ENCODE peak calls at places on chromosomes 12 and 14, in six cellular contexts. B, E, I, K, J and P are unnamed samples.

GRCh38 chr14:79016828-79017505 is 846.8 kb downstream of the NRXN3 start:
- DNase-seq in B (peak), E (no peak), J (no peak), K (peak), I (peak), P (peak)

GRCh38 chr12:57821474-57822214 is 3.1 kb upstream of the AVIL start:
- DNase-seq in K (no peak), J (no peak), I (no peak), E (no peak), B (no peak), P (no peak)

GRCh38 chr12:57093412-57094193 is 4.7 kb downstream of the NAB2 start:
- DNase-seq in I (peak), E (peak), K (peak), B (peak), J (peak), P (peak)

GRCh38 chr14:23895480-23895879 is 58.1 kb upstream of the DHRS4 start:
- DNase-seq in E (no peak), B (no peak), J (no peak), I (peak), K (no peak), P (peak)

GRCh38 chr12:123063535-123063934 is 83.1 kb downstream of the ARL6IP4 start:
- DNase-seq in J (no peak), I (no peak), K (no peak), E (no peak), B (no peak), P (peak)

GRCh38 chr12:104620761-104621531 is 164.2 kb downstream of the CHST11 start:
- DNase-seq in B (no peak), E (no peak), J (no peak), I (peak), K (no peak), P (peak)

GRCh38 chr12:1922075-1922709 is 3.7 kb upstream of the CACNA2D4 start:
- DNase-seq in J (no peak), E (no peak), I (no peak), B (no peak), K (no peak), P (no peak)

GRCh38 chr12:104243551-104243950 is 28.0 kb downstream of the TXNRD1 start:
- DNase-seq in J (no peak), B (no peak), E (no peak), K (no peak), I (no peak), P (no peak)

GRCh38 chr12:28770329-28770728 is 378.7 kb upstream of the FAR2 start:
- DNase-seq in B (no peak), K (no peak), I (no peak), E (no peak), J (no peak), P (no peak)

GRCh38 chr14:77541905-77542304 is 43.3 kb upstream of the ISM2 start:
- DNase-seq in J (no peak), I (no peak), E (no peak), B (no peak), K (no peak), P (no peak)

GRCh38 chr12:31832740-31833540 is 104.1 kb upstream of the AMN1 start:
- DNase-seq in J (no peak), B (no peak), I (no peak), E (no peak), K (no peak), P (no peak)

GRCh38 chr14:94542111-94542810 is 19.0 kb upstream of the SERPINA4 start:
- DNase-seq in J (no peak), K (peak), B (peak), E (no peak), I (no peak), P (peak)

GRCh38 chr14:30874999-30875787 is 834 bp downstream of the COCH start:
- DNase-seq in I (no peak), J (no peak), B (no peak), E (peak), K (no peak), P (no peak)

GRCh38 chr12:104387190-104387589 is 69.6 kb upstream of the CHST11 start:
- DNase-seq in B (no peak), I (peak), K (peak), J (no peak), E (no peak), P (peak)

GRCh38 chr14:33131801-33132200 is 193.1 kb downstream of the NPAS3 start:
- DNase-seq in K (no peak), E (no peak), B (no peak), I (no peak), J (no peak), P (no peak)

GRCh38 chr12:131425468-131425867 is 285.4 kb upstream of the SFSWAP start:
- DNase-seq in I (no peak), B (no peak), K (no peak), E (no peak), J (no peak), P (no peak)

GRCh38 chr12:64610092-64610659 is at the start of gene RASSF3:
- DNase-seq in J (peak), K (peak), B (no peak), I (peak), E (peak), P (peak)

GRCh38 chr12:48787791-48788521 is 933 bp downstream of the ADCY6 start:
- DNase-seq in E (no peak), B (no peak), I (no peak), K (no peak), J (no peak), P (no peak)

GRCh38 chr12:29794869-29795268 is 11.1 kb upstream of the TMTC1 start:
- DNase-seq in B (no peak), K (no peak), I (peak), E (no peak), J (no peak), P (no peak)

GRCh38 chr14:49240383-49240782 is 345.8 kb downstream of the RPS29 start:
- DNase-seq in B (no peak), K (no peak), J (no peak), E (no peak), I (no peak), P (no peak)

GRCh38 chr12:89157413-89157812 is 194.9 kb downstream of the DUSP6 start:
- DNase-seq in I (no peak), J (no peak), K (no peak), B (no peak), E (no peak), P (no peak)

GRCh38 chr14:89331398-89331797 is 85.6 kb downstream of the FOXN3 start:
- DNase-seq in K (no peak), J (no peak), B (no peak), E (no peak), I (no peak), P (no peak)

GRCh38 chr14:94110552-94111181 is at the start of gene IFI27:
- DNase-seq in J (peak), E (peak), B (no peak), I (peak), K (peak), P (peak)

GRCh38 chr12:88617352-88617751 is 37.1 kb upstream of the KITLG start:
- DNase-seq in E (no peak), K (no peak), I (no peak), B (no peak), J (no peak), P (no peak)

GRCh38 chr12:41361791-41362190 is 173.7 kb downstream of the PDZRN4 start:
- DNase-seq in B (no peak), I (no peak), E (no peak), K (no peak), J (no peak), P (no peak)

GRCh38 chr14:35046751-35047536 is 872 bp downstream of the FAM177A1 start:
- DNase-seq in E (peak), B (no peak), K (peak), J (peak), I (peak), P (peak)

GRCh38 chr12:25994252-25994651 is 35.8 kb downstream of the RASSF8 start:
- DNase-seq in I (peak), K (peak), J (no peak), E (no peak), B (peak), P (peak)

GRCh38 chr12:89346741-89347324 is 5.5 kb downstream of the DUSP6 start:
- DNase-seq in B (no peak), J (no peak), I (peak), K (peak), E (no peak), P (peak)

GRCh38 chr12:104138747-104139186 is 757 bp upstream of the NFYB start:
- DNase-seq in K (no peak), B (no peak), E (no peak), I (peak), J (no peak), P (no peak)

GRCh38 chr14:90381999-90382451 is 14.8 kb upstream of the CALM1 start:
- DNase-seq in B (no peak), K (no peak), I (no peak), E (peak), J (peak), P (no peak)

GRCh38 chr14:94127330-94127729 is 2.1 kb downstream of the IFI27L2 start:
- DNase-seq in J (no peak), B (no peak), I (no peak), E (no peak), K (no peak), P (no peak)

GRCh38 chr12:108577458-108577857 is 15.1 kb downstream of the ISCU start:
- DNase-seq in I (no peak), J (no peak), B (no peak), K (no peak), E (no peak), P (no peak)

GRCh38 chr14:23572524-23572828 is 4.9 kb upstream of the AP1G2 start:
- DNase-seq in I (no peak), J (no peak), B (no peak), K (no peak), E (no peak), P (no peak)

GRCh38 chr14:51616724-51617409 is 34.8 kb upstream of the FRMD6 start:
- DNase-seq in J (peak), I (peak), B (peak), E (no peak), K (peak), P (peak)

GRCh38 chr12:69901141-69901900 is 76.3 kb downstream of the MYRFL start:
- DNase-seq in J (no peak), I (no peak), B (no peak), K (no peak), E (no peak), P (peak)

GRCh38 chr12:50322196-50322595 is 38.9 kb upstream of the LIMA1 start:
- DNase-seq in I (no peak), K (no peak), B (no peak), E (no peak), J (no peak), P (no peak)

GRCh38 chr14:94173471-94173884 is 644 bp upstream of the PPP4R4 start:
- DNase-seq in E (peak), I (no peak), J (no peak), K (no peak), B (no peak), P (no peak)

GRCh38 chr14:53167602-53168328 is 14.6 kb upstream of the DDHD1 start:
- DNase-seq in I (peak), J (peak), K (no peak), B (no peak), E (no peak), P (peak)

GRCh38 chr14:69780092-69780491 is 13.2 kb downstream of the SRSF5 start:
- DNase-seq in K (no peak), I (no peak), B (no peak), J (no peak), E (no peak), P (no peak)

DNA sequence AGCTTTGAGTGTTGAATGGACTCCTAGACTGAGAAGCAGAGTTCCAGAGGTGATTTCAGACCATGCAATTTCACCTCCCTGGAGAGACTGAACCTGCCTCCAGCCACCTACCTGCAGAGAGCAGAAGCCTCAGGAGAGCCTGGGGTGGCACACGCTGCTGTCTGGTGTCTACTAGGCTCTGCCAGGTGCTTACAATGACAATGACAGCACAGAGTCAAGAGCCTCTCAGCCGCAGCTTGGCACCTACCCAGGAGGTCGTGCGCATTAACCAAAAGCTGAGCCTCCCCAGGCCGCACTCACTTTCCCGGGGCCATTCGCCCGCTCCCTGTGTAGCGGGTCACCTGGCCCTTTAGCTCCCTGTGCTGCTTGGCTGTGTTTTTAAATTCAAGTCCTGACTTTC is 63.2 kb downstream of the TESC start:
- DNase-seq in E (no peak), I (no peak), J (no peak), K (no peak), B (no peak), P (no peak)
- H3K4me3 ChIP-seq in E (no peak), I (no peak), J (no peak), K (no peak), B (no peak), P (no peak)

DNA sequence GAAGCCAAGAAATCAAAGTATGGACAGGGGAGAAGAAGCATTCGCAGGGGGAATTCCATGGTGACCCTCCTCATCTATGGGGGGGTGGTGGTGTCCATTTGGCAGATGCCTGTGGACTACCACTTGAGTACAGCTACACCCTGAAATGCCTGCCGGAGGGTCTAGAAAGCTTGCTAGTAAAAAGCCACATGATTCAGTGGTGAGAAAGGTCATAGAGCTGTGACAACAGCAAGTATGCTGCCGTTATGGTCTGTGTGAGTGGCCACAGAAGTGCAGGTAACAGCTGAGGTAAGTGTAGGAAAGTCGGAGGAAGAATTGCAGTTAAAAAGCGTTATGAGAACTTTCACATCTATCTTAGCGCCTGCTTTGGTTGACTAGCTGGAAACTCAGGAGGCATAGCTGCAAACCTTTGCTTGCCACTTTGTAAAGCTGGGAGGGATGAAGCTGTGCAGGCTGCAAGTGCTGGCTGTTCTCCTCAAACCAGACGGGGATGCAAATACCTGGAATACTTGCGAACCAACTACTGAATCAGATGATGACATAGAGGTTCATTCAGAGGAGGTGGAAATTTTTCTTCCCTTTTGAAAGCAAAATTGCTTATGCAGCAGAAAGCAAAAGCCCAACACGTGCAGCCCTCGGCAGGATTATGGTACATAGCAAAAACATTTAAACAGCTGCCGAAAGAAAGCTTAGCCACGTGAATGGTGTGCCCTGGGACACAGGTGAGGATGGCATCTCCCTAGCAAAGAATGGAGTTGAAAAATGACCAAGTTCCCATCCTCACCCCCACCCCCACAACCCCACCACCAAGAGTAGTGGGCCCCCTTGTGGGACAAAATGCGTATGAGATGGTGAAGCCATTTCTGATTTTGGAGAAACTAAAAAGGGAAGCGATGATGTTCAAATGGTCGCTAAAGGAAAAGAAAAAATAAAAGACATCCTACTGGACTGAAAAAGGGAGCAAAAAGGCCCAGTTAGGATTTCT is 287.0 kb downstream of the RERGL start:
- DNase-seq in I (no peak), E (no peak), B (no peak), J (no peak), K (no peak), P (no peak)
- TF ChIP-seq CTCF in I (no peak), E (no peak), B (no peak), J (no peak), K (no peak), P (no peak)

DNA sequence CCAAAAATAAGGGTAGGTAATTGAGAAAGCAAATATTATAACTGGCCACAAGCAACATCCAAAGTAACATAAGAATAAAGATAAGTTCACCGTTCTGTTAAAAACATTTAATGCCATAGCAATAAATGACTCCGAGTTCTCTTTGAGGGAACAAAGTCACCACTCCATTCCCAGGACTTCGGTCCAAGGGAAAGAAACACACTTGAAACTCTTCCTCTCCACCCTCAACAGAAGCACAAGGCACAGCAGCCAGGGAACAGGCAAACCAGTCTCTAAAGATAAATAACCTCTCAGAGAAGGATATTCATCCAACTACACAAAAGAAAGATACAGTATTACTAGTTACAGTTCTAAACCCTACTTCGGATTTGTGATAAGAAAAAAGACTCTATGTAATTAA is 2.5 kb downstream of the SETD3 start:
- DNase-seq in B (no peak), J (no peak), K (no peak), I (no peak), E (no peak), P (no peak)
- H3K4me3 ChIP-seq in B (no peak), J (no peak), K (no peak), I (no peak), E (no peak), P (no peak)

GRCh38 chr12:68899251-68899771 is 33.7 kb downstream of the CPM start:
- DNase-seq in E (peak), I (peak), B (peak), J (peak), K (peak), P (peak)
- TF ChIP-seq CTCF in E (peak), I (peak), B (peak), J (no peak), K (peak), P (peak)

DNA sequence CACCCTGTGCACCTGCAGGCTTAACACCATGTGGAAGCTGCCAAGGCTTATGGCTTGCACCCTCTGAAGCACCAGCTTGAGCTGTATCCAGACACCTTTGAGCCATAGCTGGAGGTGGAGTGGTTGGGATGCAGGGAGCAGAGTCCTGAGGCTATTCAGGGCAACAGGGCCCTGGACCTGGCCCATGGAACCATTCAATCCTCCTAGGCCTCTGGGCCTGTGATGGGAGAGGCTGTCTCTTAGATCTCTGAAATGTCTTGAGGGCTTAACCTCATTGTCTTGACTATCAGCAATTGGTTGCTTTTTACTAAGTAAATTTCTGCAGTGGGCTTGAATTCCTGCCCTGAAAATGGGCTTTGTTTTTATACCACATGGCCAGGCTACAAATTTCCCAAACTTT is 36.6 kb downstream of the CREBL2 start:
- DNase-seq in K (no peak), I (no peak), E (no peak), B (no peak), J (no peak), P (no peak)
- H3K4me3 ChIP-seq in K (no peak), I (no peak), E (no peak), B (no peak), J (no peak), P (no peak)

GRCh38 chr14:67623114-67623513 is 3.4 kb downstream of the ARG2 start:
- DNase-seq in E (no peak), K (no peak), J (no peak), I (no peak), B (no peak), P (peak)

GRCh38 chr14:67622675-67623074 is 3.0 kb downstream of the ARG2 start:
- DNase-seq in K (peak), I (peak), B (peak), E (no peak), J (peak), P (peak)

GRCh38 chr14:67620217-67620789 is 583 bp downstream of the ARG2 start:
- DNase-seq in B (no peak), J (no peak), E (no peak), I (peak), K (peak), P (peak)

GRCh38 chr14:67618617-67619063 is 1.1 kb upstream of the ARG2 start:
- DNase-seq in K (peak), I (peak), E (no peak), J (no peak), B (peak), P (peak)

GRCh38 chr14:67619446-67620216 is at the start of gene ARG2:
- DNase-seq in E (peak), K (peak), J (peak), B (peak), I (peak), P (peak)
- TF ChIP-seq CTCF in E (no peak), K (no peak), J (peak), B (no peak), I (no peak), P (no peak)

GRCh38 chr12:95551305-95551704 is at the start of gene USP44:
- DNase-seq in E (no peak), K (no peak), I (no peak), B (no peak), J (no peak), P (no peak)

GRCh38 chr12:95549392-95550084 is 1.7 kb downstream of the USP44 start:
- DNase-seq in E (no peak), K (no peak), J (no peak), I (no peak), B (no peak), P (no peak)

GRCh38 chr12:95554532-95555071 is 3.3 kb upstream of the USP44 start:
- DNase-seq in J (no peak), I (no peak), K (no peak), E (no peak), B (no peak), P (no peak)

GRCh38 chr12:95553202-95553943 is 2.1 kb upstream of the USP44 start:
- DNase-seq in K (no peak), I (no peak), B (no peak), E (no peak), J (no peak), P (no peak)

GRCh38 chr12:95551913-95552516 is 739 bp upstream of the USP44 start:
- DNase-seq in E (no peak), J (no peak), K (no peak), I (no peak), B (no peak), P (no peak)
- H3K4me3 ChIP-seq in E (no peak), J (no peak), K (no peak), I (no peak), B (no peak), P (no peak)